ENCODE peak calls at places on chromosomes 2 and 18, in eight cellular contexts. C, Z, L, W, V, S, B and P are unnamed samples.

GRCh38 chr2:109582928-109583895 is 30.6 kb downstream of the SEPTIN10 start:
- DNase-seq in W (no peak), S (no peak), L (no peak), Z (no peak), B (no peak), C (no peak), V (no peak), P (no peak)

GRCh38 chr2:127545796-127546195 is 10.3 kb downstream of the MYO7B start:
- DNase-seq in S (no peak), L (no peak), V (no peak), B (no peak), Z (no peak), W (no peak), C (no peak), P (no peak)

GRCh38 chr18:5295231-5295920 is at the start of gene ZBTB14:
- DNase-seq in L (peak; percentile 81), W (peak; percentile 81), S (peak; percentile 50), B (peak; percentile 70), V (peak; percentile 48), Z (peak; percentile 83), C (peak; percentile 87), P (peak; percentile 58)

GRCh38 chr2:73290049-73290839 is 3.1 kb downstream of the EGR4 start:
- DNase-seq in V (no peak), C (no peak), S (no peak), Z (peak; percentile 37), W (peak; percentile 44), L (no peak), B (no peak), P (no peak)

GRCh38 chr2:201546576-201546975 is 95.0 kb downstream of the STRADB start:
- DNase-seq in C (no peak), S (no peak), B (no peak), W (no peak), Z (no peak), V (no peak), L (no peak), P (no peak)

GRCh38 chr2:127455566-127456493 is 37.6 kb downstream of the PROC start:
- DNase-seq in L (no peak), W (no peak), Z (no peak), S (no peak), B (no peak), C (no peak), V (no peak), P (no peak)

GRCh38 chr2:177543007-177543760 is 150.6 kb downstream of the AGPS start:
- DNase-seq in S (no peak), V (no peak), Z (no peak), L (peak; percentile 33), B (no peak), W (no peak), C (no peak), P (no peak)

GRCh38 chr18:7567487-7568425 is 640 bp downstream of the PTPRM start:
- DNase-seq in B (peak; percentile 48), S (peak; percentile 28), C (peak; percentile 85), L (peak; percentile 74), V (peak; percentile 43), W (no peak), Z (no peak), P (no peak)

GRCh38 chr2:71471276-71471675 is 17.9 kb downstream of the DYSF start:
- DNase-seq in V (no peak), S (no peak), L (no peak), Z (no peak), W (no peak), C (peak; percentile 3), B (no peak), P (no peak)

GRCh38 chr2:74053959-74054715 is 69.4 kb downstream of the TET3 start:
- DNase-seq in C (no peak), B (no peak), S (no peak), Z (no peak), L (no peak), W (no peak), V (no peak), P (no peak)

GRCh38 chr2:143001521-143001920 is 124.1 kb downstream of the KYNU start:
- DNase-seq in B (no peak), V (no peak), S (no peak), L (no peak), W (no peak), C (no peak), Z (no peak), P (no peak)

GRCh38 chr2:100875516-100876230 is 55.7 kb downstream of the NPAS2 start:
- DNase-seq in V (no peak), W (peak; percentile 43), Z (peak; percentile 7), S (peak; percentile 67), L (no peak), B (no peak), C (no peak), P (no peak)

GRCh38 chr18:8754995-8755955 is 49.9 kb downstream of the MTCL1 start:
- DNase-seq in L (no peak), Z (peak; percentile 82), W (peak; percentile 89), V (no peak), C (no peak), S (no peak), B (no peak), P (peak; percentile 45)

GRCh38 chr2:235504459-235505200 is 10.8 kb downstream of the AGAP1 start:
- DNase-seq in S (no peak), V (no peak), Z (no peak), B (no peak), L (no peak), C (peak; percentile 17), W (no peak), P (no peak)

GRCh38 chr2:141863964-141864363 is 266.9 kb downstream of the LRP1B start:
- DNase-seq in C (no peak), S (no peak), W (no peak), V (no peak), L (no peak), B (no peak), Z (no peak), P (no peak)

GRCh38 chr18:67268530-67268929 is 248.0 kb downstream of the DSEL start:
- DNase-seq in S (no peak), V (no peak), W (no peak), B (no peak), C (no peak), Z (no peak), L (no peak), P (no peak)

GRCh38 chr18:67266591-67267237 is 249.8 kb downstream of the DSEL start:
- DNase-seq in S (no peak), Z (no peak), L (no peak), C (no peak), V (no peak), W (no peak), B (no peak), P (no peak)

GRCh38 chr18:67266246-67266570 is 250.3 kb downstream of the DSEL start:
- DNase-seq in B (no peak), C (no peak), V (no peak), L (no peak), W (no peak), Z (no peak), S (no peak), P (no peak)

GRCh38 chr18:67265464-67266245 is 250.9 kb downstream of the DSEL start:
- DNase-seq in W (no peak), S (no peak), B (no peak), Z (peak; percentile 42), V (no peak), L (no peak), C (no peak), P (no peak)

GRCh38 chr18:67269206-67269605 is 247.3 kb downstream of the DSEL start:
- DNase-seq in S (no peak), L (no peak), B (no peak), W (no peak), V (no peak), Z (no peak), C (no peak), P (no peak)
- H3K27ac ChIP-seq in S (no peak overlapping the region), L (no peak overlapping the region), B (no peak overlapping the region), W (no peak overlapping the region), V (no peak overlapping the region), Z (no peak overlapping the region), C (no peak overlapping the region), P (no peak overlapping the region)

DNA sequence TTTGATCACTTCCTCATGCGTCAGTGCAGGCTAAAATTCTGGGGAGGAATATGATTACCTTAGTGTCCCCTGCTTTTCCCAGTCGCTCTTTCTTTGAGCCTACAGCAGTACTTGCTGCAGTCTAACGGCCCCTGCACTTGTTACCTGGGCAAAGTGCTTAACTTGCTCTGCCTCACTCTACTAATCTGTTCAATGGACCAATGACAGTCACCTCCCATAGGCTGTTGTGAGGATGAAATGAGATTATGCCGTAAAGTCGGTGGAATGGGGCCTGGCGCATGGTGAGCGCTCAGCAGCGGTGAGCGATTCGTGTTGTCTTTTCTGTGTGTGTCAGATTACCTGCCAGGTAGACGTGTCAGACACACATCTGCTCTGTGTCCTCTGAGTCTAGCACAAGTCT is 5.3 kb downstream of the TNS1 start:
- DNase-seq in V (no peak), S (no peak), B (no peak), C (no peak), L (no peak), Z (no peak), W (no peak), P (no peak)
- H3K4me1 ChIP-seq in V (peaks cover 9% of the 10 kb centered on the region), S (no peaks in the 10 kb centered on the region), B (peaks cover 53% of the 10 kb centered on the region), C (peaks cover 2% of the 10 kb centered on the region), L (peaks cover 51% of the 10 kb centered on the region), Z (no peaks in the 10 kb centered on the region), W (no peaks in the 10 kb centered on the region), P (no peaks in the 10 kb centered on the region)

GRCh38 chr2:237592425-237592980 is 2.0 kb upstream of the RAB17 start:
- DNase-seq in Z (no peak), L (no peak), C (peak; percentile 68), W (no peak), B (no peak), V (no peak), S (no peak), P (no peak)

GRCh38 chr2:237593036-237593435 is 2.5 kb upstream of the RAB17 start:
- DNase-seq in V (no peak), S (no peak), B (no peak), W (no peak), C (peak; percentile 65), L (no peak), Z (no peak), P (no peak)

GRCh38 chr2:237596518-237596855 is 6.0 kb upstream of the RAB17 start:
- DNase-seq in C (peak; percentile 69), B (no peak), V (no peak), L (no peak), W (no peak), S (no peak), Z (no peak), P (no peak)

GRCh38 chr2:237593596-237594310 is 3.2 kb upstream of the RAB17 start:
- DNase-seq in S (no peak), C (peak; percentile 62), B (no peak), L (no peak), V (no peak), W (no peak), Z (no peak), P (no peak)

DNA sequence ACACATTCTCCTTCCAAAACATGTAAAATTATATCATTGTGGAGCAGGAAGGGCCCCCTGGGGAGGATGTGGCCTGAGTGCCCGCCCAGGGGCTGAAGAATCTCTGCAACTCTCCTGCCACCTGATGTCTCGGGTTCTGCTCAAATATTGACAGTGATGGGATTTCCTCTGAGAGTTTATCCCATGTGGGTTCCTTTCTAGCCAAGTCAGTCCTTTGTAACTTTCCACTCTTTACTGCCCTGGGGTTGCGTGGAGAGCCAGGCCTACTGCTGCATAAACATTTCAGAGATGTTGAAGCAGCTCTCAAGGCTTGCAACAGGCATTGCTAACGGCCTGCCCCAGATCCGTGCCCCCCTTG is 4.0 kb upstream of the RAB17 start:
- DNase-seq in B (no peak), V (no peak), S (no peak), L (no peak), C (peak; percentile 19), W (no peak), Z (no peak), P (no peak)
- H3K27ac ChIP-seq in B (peak overlapping the region; percentile 83), V (peak overlapping the region; percentile 54), S (no peak overlapping the region), L (no peak overlapping the region), C (peak overlapping the region; percentile 88), W (no peak overlapping the region), Z (no peak overlapping the region), P (no peak overlapping the region)

GRCh38 chr18:62982600-62983251 is 267.4 kb downstream of the PHLPP1 start:
- DNase-seq in B (no peak), V (peak; percentile 75), S (peak; percentile 62), L (peak; percentile 66), W (peak; percentile 51), Z (peak; percentile 53), C (peak; percentile 68), P (peak; percentile 9)
- H3K4me1 ChIP-seq in B (peaks cover 8% of the 10 kb centered on the region), V (no peaks in the 10 kb centered on the region), S (no peaks in the 10 kb centered on the region), L (no peaks in the 10 kb centered on the region), W (no peaks in the 10 kb centered on the region), Z (peaks cover 5% of the 10 kb centered on the region), C (no peaks in the 10 kb centered on the region), P (no peaks in the 10 kb centered on the region)